ENCODE peak calls at places on chromosomes 3 and 15, in seven cellular contexts. H is HT-29, R is cardiac muscle cell, A is uterus, Y is hippocampal formation, M is fibroblast of mammary gland, G is iris pigment epithelial cell. T is an unnamed sample.

GRCh38 chr3:134325722-134326121 is 48.5 kb downstream of the AMOTL2 start:
- DNase-seq in H (no peak), R (no peak), A (no peak), Y (no peak), M (no peak), G (no peak), T (no peak)

GRCh38 chr3:98022978-98023820 is 11.9 kb downstream of the GABRR3 start:
- DNase-seq in H (peak), R (peak), A (peak), Y (peak), M (peak), G (peak), T (peak)

GRCh38 chr3:181298421-181298820 is 308.9 kb upstream of the DNAJC19 start:
- DNase-seq in H (no peak), R (no peak), A (no peak), Y (no peak), M (peak), G (no peak), T (no peak)

GRCh38 chr15:31338879-31339557 is 12.4 kb downstream of the KLF13 start:
- DNase-seq in H (peak), R (peak), A (peak), Y (no peak), M (peak), G (peak), T (peak)

GRCh38 chr3:190064112-190064511 is 56.6 kb downstream of the P3H2 start:
- DNase-seq in H (peak), R (peak), A (no peak), Y (no peak), M (peak), G (peak), T (peak)

GRCh38 chr3:21237638-21238037 is 513.4 kb downstream of the ZNF385D start:
- DNase-seq in H (no peak), R (no peak), A (no peak), Y (no peak), M (no peak), G (peak), T (no peak)

GRCh38 chr3:108835101-108835500 is 12.5 kb downstream of the TRAT1 start:
- DNase-seq in H (no peak), R (no peak), A (no peak), Y (no peak), M (no peak), G (no peak), T (no peak)

GRCh38 chr3:18725668-18726407 is 300.7 kb upstream of the SATB1 start:
- DNase-seq in H (no peak), R (peak), A (no peak), Y (no peak), M (peak), G (no peak), T (no peak)

GRCh38 chr3:77039606-77040553 is at the start of gene ROBO2:
- DNase-seq in H (no peak), R (peak), A (peak), Y (peak), M (no peak), G (peak), T (peak)

GRCh38 chr3:31546152-31546551 is 13.4 kb downstream of the STT3B start:
- DNase-seq in H (no peak), R (peak), A (no peak), Y (no peak), M (peak), G (no peak), T (peak)

GRCh38 chr15:67824157-67824899 is 981 bp upstream of the SKOR1 start:
- DNase-seq in H (no peak), R (no peak), A (no peak), Y (no peak), M (no peak), G (no peak), T (no peak)

GRCh38 chr3:14802332-14802731 is 16.4 kb upstream of the FGD5 start:
- DNase-seq in H (no peak), R (no peak), A (no peak), Y (no peak), M (no peak), G (no peak), T (no peak)

GRCh38 chr3:191356586-191357439 is 26.5 kb upstream of the UTS2B start:
- DNase-seq in H (no peak), R (peak), A (peak), Y (no peak), M (peak), G (peak), T (peak)

GRCh38 chr15:46394463-46394862 is 759.6 kb downstream of the SQOR start:
- DNase-seq in H (no peak), R (no peak), A (no peak), Y (no peak), M (no peak), G (no peak), T (no peak)

GRCh38 chr3:67521053-67521646 is 133.3 kb downstream of the SUCLG2 start:
- DNase-seq in H (no peak), R (no peak), A (no peak), Y (no peak), M (no peak), G (no peak), T (no peak)

GRCh38 chr3:137035631-137036030 is 77.8 kb downstream of the IL20RB start:
- DNase-seq in H (peak), R (peak), A (no peak), Y (no peak), M (peak), G (peak), T (peak)

GRCh38 chr3:178353292-178353814 is 182.9 kb upstream of the KCNMB2 start:
- DNase-seq in H (no peak), R (peak), A (no peak), Y (no peak), M (peak), G (peak), T (peak)

GRCh38 chr15:100638177-100638730 is 35.9 kb downstream of the ASB7 start:
- DNase-seq in H (no peak), R (no peak), A (no peak), Y (no peak), M (no peak), G (no peak), T (no peak)

GRCh38 chr3:42688487-42689420 is 3.4 kb downstream of the KLHL40 start:
- DNase-seq in H (no peak), R (no peak), A (no peak), Y (no peak), M (no peak), G (no peak), T (no peak)

GRCh38 chr15:74863239-74864056 is 9.7 kb downstream of the SCAMP2 start:
- DNase-seq in H (no peak), R (no peak), A (no peak), Y (no peak), M (peak), G (peak), T (peak)